ENCODE peak calls at places on chromosomes 6 and 20, in four cellular contexts. G is upper lobe of left lung, F is upper lobe of right lung, B is cardiac muscle cell. M is an unnamed sample.

GRCh38 chr6:136780972-136781371 is 11.3 kb downstream of the MAP3K5 start:
- DNase-seq in B (no peak), F (no peak), G (no peak), M (no peak)

GRCh38 chr20:48999890-49000870 is 45.9 kb upstream of the CSE1L start:
- DNase-seq in F (no peak), B (no peak), G (no peak), M (no peak)

GRCh38 chr6:18265099-18265372 is 706 bp upstream of the DEK start:
- DNase-seq in F (no peak), B (no peak), G (no peak), M (no peak)

GRCh38 chr6:84428300-84428907 is 201.0 kb upstream of the CEP162 start:
- DNase-seq in B (peak), G (peak), F (peak), M (peak)

GRCh38 chr20:25487306-25487705 is 79.8 kb downstream of the GINS1 start:
- DNase-seq in B (no peak), F (no peak), G (no peak), M (no peak)

GRCh38 chr20:55004044-55004443 is 528.7 kb downstream of the DOK5 start:
- DNase-seq in F (no peak), G (no peak), B (no peak), M (no peak)

GRCh38 chr6:18058429-18058828 is 64.0 kb downstream of the NHLRC1 start:
- DNase-seq in G (no peak), B (no peak), F (no peak), M (no peak)

GRCh38 chr6:129749749-129750120 is 39.8 kb upstream of the ARHGAP18 start:
- DNase-seq in F (no peak), B (peak), G (no peak), M (peak)

GRCh38 chr6:36375644-36376155 is 11.8 kb downstream of the ETV7 start:
- DNase-seq in B (no peak), G (no peak), F (no peak), M (no peak)

GRCh38 chr20:31840906-31841816 is 4.2 kb downstream of the FOXS1 start:
- DNase-seq in B (peak), F (no peak), G (no peak), M (no peak)

GRCh38 chr6:41637179-41638001 is 878 bp upstream of the MDFI start:
- DNase-seq in G (no peak), F (no peak), B (no peak), M (no peak)
- H3K4me3 ChIP-seq in G (peak), F (peak), B (peak), M (peak)

DNA sequence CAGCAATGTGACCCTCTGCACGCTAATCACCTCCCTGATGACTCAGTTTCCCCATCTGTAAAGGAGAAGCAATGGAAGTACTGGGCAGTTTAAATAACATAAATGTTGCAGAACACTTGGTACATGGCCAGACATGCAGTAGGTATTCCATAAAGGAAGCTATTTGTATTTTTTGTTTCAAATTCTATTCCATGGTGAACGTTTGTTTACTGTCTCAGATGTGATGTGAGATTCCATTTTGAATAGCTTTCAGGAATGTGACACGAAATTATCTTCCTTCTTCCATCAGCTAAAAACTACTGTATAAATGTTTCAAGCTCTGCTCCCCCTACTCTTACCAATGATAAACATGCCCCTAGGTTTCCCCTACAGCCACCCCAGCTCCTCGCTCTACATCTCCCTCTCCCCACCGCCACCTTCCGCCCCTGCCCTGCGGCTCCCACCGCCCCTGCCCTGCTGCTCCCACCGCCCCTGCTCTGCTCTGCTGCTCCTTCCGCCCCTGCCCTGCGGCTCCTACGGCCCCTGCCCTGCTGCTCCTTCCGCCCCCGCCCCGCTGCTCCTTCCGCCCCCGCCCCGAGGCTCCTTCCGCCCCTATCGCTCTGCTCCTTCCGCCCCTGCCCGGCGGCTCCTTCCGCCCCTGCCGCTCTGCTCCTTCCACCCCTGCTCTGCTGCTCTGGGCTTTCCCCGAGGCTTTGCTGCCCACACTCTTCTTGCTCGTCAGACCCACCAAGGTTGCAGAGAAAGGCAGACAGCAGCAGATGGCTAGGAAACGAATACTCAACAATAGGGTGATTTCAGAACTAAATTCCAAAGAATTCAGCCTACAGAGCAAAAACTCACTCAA is 78.9 kb downstream of the THBS2 start:
- DNase-seq in F (no peak), B (no peak), G (no peak), M (no peak)
- H3K27ac ChIP-seq in F (no peak), B (no peak), G (no peak), M (no peak)

GRCh38 chr6:49570474-49571079 is 20.1 kb downstream of the C6orf141 start:
- DNase-seq in F (no peak), G (no peak), B (peak), M (no peak)
- TF ChIP-seq CTCF in F (peak), G (no peak), B (no peak), M (no peak)

GRCh38 chr20:34956041-34956458 is 382 bp downstream of the MYH7B start:
- DNase-seq in F (no peak), G (no peak), B (no peak), M (no peak)
- H3K4me3 ChIP-seq in F (peak), G (peak), B (peak), M (peak)

DNA sequence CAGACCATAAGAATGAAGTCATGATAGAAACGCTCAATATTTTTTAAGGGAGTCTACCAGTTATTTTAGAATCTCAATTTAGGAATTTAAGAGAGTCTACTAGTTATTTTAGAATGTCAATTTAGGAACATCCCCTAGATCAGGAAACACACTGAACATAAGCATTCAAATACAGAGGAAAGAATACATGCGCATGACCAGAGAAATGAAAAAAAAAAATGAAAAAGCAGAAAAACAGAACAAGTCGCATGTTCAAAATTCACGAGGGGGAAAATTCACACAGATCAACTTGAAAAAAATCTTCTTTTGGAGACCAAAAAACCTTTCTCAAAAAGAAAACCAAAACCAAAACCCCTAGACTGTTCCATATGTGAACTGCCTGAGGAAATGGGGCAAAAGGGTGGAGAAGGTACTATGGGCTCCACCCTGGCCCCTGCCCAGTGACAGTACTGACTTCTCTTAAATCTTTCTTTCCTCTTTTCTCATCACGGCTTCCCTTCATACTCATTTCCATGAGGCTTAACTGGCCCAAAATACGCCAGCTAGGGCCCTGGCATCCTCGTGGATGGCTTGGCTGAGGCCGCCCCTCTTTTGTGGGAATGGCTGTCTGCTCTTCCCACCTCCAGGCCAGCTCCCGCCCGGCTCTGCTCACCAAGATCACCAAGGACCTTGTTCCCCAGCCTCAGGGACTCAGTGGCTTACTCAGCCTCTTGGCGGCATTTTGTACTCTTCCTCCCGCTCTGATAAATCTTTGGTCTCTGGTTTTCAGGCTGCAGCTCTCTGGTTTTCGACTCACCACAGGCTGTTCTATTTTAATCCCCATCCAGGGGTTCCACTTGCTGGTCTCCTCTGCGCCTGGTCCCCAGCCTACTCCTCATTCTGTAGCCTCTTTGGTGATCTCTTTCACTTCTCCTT is 11.2 kb downstream of the ZBTB2 start:
- DNase-seq in F (no peak), B (no peak), G (no peak), M (no peak)
- H3K27ac ChIP-seq in F (peak), B (peak), G (peak), M (no peak)

GRCh38 chr6:15512126-15512525 is 150.7 kb downstream of the DTNBP1 start:
- DNase-seq in B (no peak), F (no peak), G (no peak), M (no peak)
- TF ChIP-seq CTCF in B (peak), F (no peak), G (no peak), M (peak)